ENCODE peak calls at places on chromosome 6, in seven cellular contexts. One of them, this sample, is unnamed.

GRCh38 chr6:84663866-84664265 is 100.5 kb downstream of the TBX18 start:
- DNase-seq in posterior vena cava: no peak
- DNase-seq in NCI-H226: no peak
- DNase-seq in psoas muscle: no peak
- DNase-seq in SK-N-SH: no peak
- DNase-seq in HEK293T: no peak
- DNase-seq in mucosa of descending colon: no peak
- DNase-seq in this sample: no peak

GRCh38 chr6:148935705-148936306 is 189.0 kb downstream of the UST start:
- DNase-seq in NCI-H226: peak
- DNase-seq in posterior vena cava: no peak
- DNase-seq in SK-N-SH: no peak
- DNase-seq in mucosa of descending colon: no peak
- DNase-seq in HEK293T: no peak
- DNase-seq in psoas muscle: no peak
- DNase-seq in this sample: peak

GRCh38 chr6:13485923-13486557 is 1.4 kb downstream of the GFOD1 start:
- DNase-seq in NCI-H226: peak
- DNase-seq in mucosa of descending colon: peak
- DNase-seq in HEK293T: peak
- DNase-seq in psoas muscle: peak
- DNase-seq in SK-N-SH: peak
- DNase-seq in posterior vena cava: no peak
- DNase-seq in this sample: no peak

GRCh38 chr6:45946352-45946751 is 69.3 kb downstream of the CLIC5 start:
- DNase-seq in HEK293T: peak
- DNase-seq in NCI-H226: no peak
- DNase-seq in posterior vena cava: peak
- DNase-seq in SK-N-SH: peak
- DNase-seq in psoas muscle: no peak
- DNase-seq in mucosa of descending colon: no peak
- DNase-seq in this sample: no peak

GRCh38 chr6:40714576-40715500 is 127.7 kb upstream of the LRFN2 start:
- DNase-seq in posterior vena cava: no peak
- DNase-seq in HEK293T: no peak
- DNase-seq in SK-N-SH: no peak
- DNase-seq in NCI-H226: no peak
- DNase-seq in mucosa of descending colon: no peak
- DNase-seq in psoas muscle: no peak
- DNase-seq in this sample: no peak

GRCh38 chr6:29490055-29490454 is 2.3 kb upstream of the MAS1L start:
- DNase-seq in NCI-H226: no peak
- DNase-seq in HEK293T: no peak
- DNase-seq in posterior vena cava: no peak
- DNase-seq in psoas muscle: no peak
- DNase-seq in mucosa of descending colon: no peak
- DNase-seq in SK-N-SH: no peak
- DNase-seq in this sample: no peak

GRCh38 chr6:130167655-130168054 is 55.1 kb downstream of the SAMD3 start:
- DNase-seq in mucosa of descending colon: no peak
- DNase-seq in HEK293T: no peak
- DNase-seq in posterior vena cava: no peak
- DNase-seq in NCI-H226: peak
- DNase-seq in SK-N-SH: no peak
- DNase-seq in psoas muscle: no peak
- DNase-seq in this sample: no peak

GRCh38 chr6:46016063-46016608 is 476 bp upstream of the CLIC5 start:
- DNase-seq in posterior vena cava: no peak
- DNase-seq in NCI-H226: no peak
- DNase-seq in SK-N-SH: peak
- DNase-seq in psoas muscle: no peak
- DNase-seq in HEK293T: no peak
- DNase-seq in mucosa of descending colon: peak
- DNase-seq in this sample: no peak

GRCh38 chr6:117344444-117345291 is 79.3 kb downstream of the VGLL2 start:
- DNase-seq in psoas muscle: no peak
- DNase-seq in HEK293T: no peak
- DNase-seq in mucosa of descending colon: no peak
- DNase-seq in posterior vena cava: no peak
- DNase-seq in SK-N-SH: no peak
- DNase-seq in NCI-H226: no peak
- DNase-seq in this sample: no peak

GRCh38 chr6:52588710-52589091 is 11.8 kb upstream of the TRAM2 start:
- DNase-seq in HEK293T: no peak
- DNase-seq in psoas muscle: no peak
- DNase-seq in posterior vena cava: no peak
- DNase-seq in SK-N-SH: no peak
- DNase-seq in NCI-H226: no peak
- DNase-seq in mucosa of descending colon: no peak
- DNase-seq in this sample: no peak

GRCh38 chr6:117550618-117551242 is 51.6 kb downstream of the GOPC start:
- DNase-seq in SK-N-SH: no peak
- DNase-seq in HEK293T: no peak
- DNase-seq in posterior vena cava: no peak
- DNase-seq in mucosa of descending colon: no peak
- DNase-seq in NCI-H226: no peak
- DNase-seq in psoas muscle: no peak
- DNase-seq in this sample: no peak

GRCh38 chr6:154458565-154459475 is 51.7 kb downstream of the CNKSR3 start:
- DNase-seq in SK-N-SH: peak
- DNase-seq in HEK293T: no peak
- DNase-seq in posterior vena cava: no peak
- DNase-seq in NCI-H226: no peak
- DNase-seq in mucosa of descending colon: no peak
- DNase-seq in psoas muscle: no peak
- DNase-seq in this sample: no peak